ENCODE peak calls at places on chromosomes 2 and 18, in six cellular contexts. F is thoracic aorta, U is fibroblast of mammary gland, X is GM23338, L is bronchial epithelial cell, J is pancreas. S is an unnamed sample.

GRCh38 chr18:2406544-2406943 is 164.8 kb downstream of the METTL4 start:
- DNase-seq in F (no peak), U (peak; percentile 63), X (no peak), L (no peak), J (no peak), S (no peak)

GRCh38 chr18:32754508-32755263 is 18.1 kb downstream of the KLHL14 start:
- DNase-seq in F (no peak), U (no peak), X (peak; percentile 40), L (no peak), J (no peak), S (no peak)

GRCh38 chr2:9982248-9982647 is 30.8 kb downstream of the GRHL1 start:
- DNase-seq in F (no peak), U (peak; percentile 98), X (no peak), L (no peak), J (no peak), S (no peak)

GRCh38 chr2:234348081-234348480 is 148.8 kb downstream of the ARL4C start:
- DNase-seq in F (no peak), U (no peak), X (no peak), L (no peak), J (no peak), S (no peak)

GRCh38 chr2:240205348-240205747 is 64.9 kb upstream of the OTOS start:
- DNase-seq in F (no peak), U (peak; percentile 82), X (peak; percentile 36), L (peak; percentile 97), J (no peak), S (peak; percentile 85)

GRCh38 chr2:158994920-158995676 is 26.7 kb downstream of the TANC1 start:
- DNase-seq in F (no peak), U (peak; percentile 18), X (peak; percentile 11), L (no peak), J (no peak), S (no peak)

GRCh38 chr18:21309248-21309647 is 67.2 kb downstream of the GREB1L start:
- DNase-seq in F (no peak), U (no peak), X (no peak), L (no peak), J (no peak), S (no peak)

GRCh38 chr18:43596106-43596712 is 318.9 kb upstream of the SYT4 start:
- DNase-seq in F (no peak), U (peak; percentile 45), X (no peak), L (peak; percentile 52), J (no peak), S (no peak)

GRCh38 chr2:220891405-220891804 is 680.7 kb downstream of the EPHA4 start:
- DNase-seq in F (no peak), U (peak; percentile 77), X (peak; percentile 63), L (peak; percentile 94), J (no peak), S (no peak)

GRCh38 chr2:28034696-28035095 is 144.2 kb downstream of the BABAM2 start:
- DNase-seq in F (no peak), U (no peak), X (no peak), L (no peak), J (no peak), S (no peak)

GRCh38 chr2:9033385-9034175 is 30.1 kb upstream of the MBOAT2 start:
- DNase-seq in F (no peak), U (no peak), X (peak; percentile 58), L (no peak), J (no peak), S (no peak)

GRCh38 chr18:78507217-78507616 is 472.4 kb upstream of the SALL3 start:
- DNase-seq in F (no peak), U (no peak), X (no peak), L (no peak), J (no peak), S (no peak)

GRCh38 chr2:19819097-19820065 is 82.4 kb downstream of the TTC32 start:
- DNase-seq in F (no peak), U (peak; percentile 96), X (no peak), L (peak; percentile 92), J (no peak), S (no peak)

GRCh38 chr2:42888846-42889245 is 96.5 kb upstream of the HAAO start:
- DNase-seq in F (no peak), U (no peak), X (no peak), L (no peak), J (no peak), S (no peak)

GRCh38 chr2:42882756-42883155 is 90.4 kb upstream of the HAAO start:
- DNase-seq in F (no peak), U (no peak), X (no peak), L (no peak), J (no peak), S (no peak)

GRCh38 chr2:42893047-42893758 is 100.8 kb upstream of the HAAO start:
- DNase-seq in F (no peak), U (no peak), X (no peak), L (no peak), J (no peak), S (no peak)

GRCh38 chr2:42886921-42887320 is 94.5 kb upstream of the HAAO start:
- DNase-seq in F (no peak), U (peak; percentile 52), X (no peak), L (peak; percentile 38), J (peak; percentile 8), S (no peak)

GRCh38 chr2:42888321-42888720 is 95.9 kb upstream of the HAAO start:
- DNase-seq in F (no peak), U (no peak), X (no peak), L (no peak), J (peak; percentile 1), S (no peak)
- TF ChIP-seq CTCF in F (no peak), U (no peak), X (no peak), L (no peak), J (no peak), S (no peak)

GRCh38 chr2:186241874-186242273 is 244.2 kb upstream of the ZC3H15 start:
- DNase-seq in F (no peak), U (no peak), X (no peak), L (no peak), J (no peak), S (no peak)
- TF ChIP-seq CTCF in F (no peak), U (no peak), X (no peak), L (no peak), J (no peak), S (no peak)

DNA sequence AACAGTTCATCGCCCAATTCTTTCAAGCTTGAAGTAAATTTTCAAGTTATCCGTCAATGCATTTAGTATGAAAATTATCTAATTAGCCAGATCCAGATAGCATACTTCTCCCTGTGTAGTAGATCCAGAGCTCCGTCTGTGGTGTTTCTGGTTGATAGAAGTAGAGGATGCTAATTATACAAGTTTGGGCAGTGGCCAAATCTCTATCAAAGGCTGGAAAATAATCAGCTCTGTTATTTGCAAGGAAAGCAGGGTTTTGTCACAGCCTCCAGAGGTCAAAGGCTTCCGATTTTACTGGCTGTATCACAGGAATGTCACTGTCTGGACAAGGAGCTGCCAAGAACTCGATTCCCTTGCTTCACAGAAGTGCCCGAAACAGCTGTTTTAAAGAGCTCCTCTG is 28.6 kb downstream of the LRRC30 start:
- DNase-seq in F (no peak), U (no peak), X (no peak), L (no peak), J (no peak), S (no peak)
- TF ChIP-seq CTCF in F (no peak), U (no peak), X (no peak), L (no peak), J (no peak), S (no peak)

GRCh38 chr2:114170070-114170469 is 272.4 kb upstream of the DPP10 start:
- DNase-seq in F (no peak), U (no peak), X (no peak), L (peak; percentile 58), J (no peak), S (no peak)
- TF ChIP-seq CTCF in F (no peak), U (no peak), X (no peak), L (no peak), J (no peak), S (no peak)

GRCh38 chr2:120253021-120253882 is 600 bp downstream of the RALB start:
- DNase-seq in F (peak; percentile 25), U (peak; percentile 83), X (peak; percentile 75), L (peak; percentile 91), J (peak; percentile 75), S (peak; percentile 92)
- TF ChIP-seq CTCF in F (peak; percentile 42), U (peak; percentile 29), X (peak; percentile 45), L (peak; percentile 53), J (no peak), S (peak; percentile 46)

DNA sequence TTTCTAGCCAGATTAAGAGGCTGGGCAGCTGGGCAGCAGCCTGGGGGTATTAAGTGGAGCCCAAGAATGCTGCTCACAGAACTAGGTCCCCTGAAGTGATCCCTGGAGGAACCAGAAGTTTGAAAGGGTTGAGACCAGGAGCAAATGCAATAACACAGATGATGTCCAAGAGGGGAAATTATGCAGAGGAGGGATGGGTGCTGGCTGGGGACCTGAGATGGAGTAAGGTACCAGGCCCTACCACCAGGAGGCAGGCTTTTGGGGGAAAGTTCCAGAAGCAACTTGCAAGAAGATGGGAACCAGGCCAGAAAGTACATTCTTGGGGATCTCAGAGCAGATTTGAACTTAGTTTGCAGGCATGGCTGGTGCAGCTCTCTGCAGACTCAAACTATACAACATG is 175.1 kb downstream of the NCK2 start:
- DNase-seq in F (no peak), U (peak; percentile 60), X (peak; percentile 72), L (peak; percentile 39), J (no peak), S (no peak)
- TF ChIP-seq CTCF in F (peak; percentile 9), U (peak; percentile 55), X (peak; percentile 77), L (peak; percentile 66), J (no peak), S (peak; percentile 22)

DNA sequence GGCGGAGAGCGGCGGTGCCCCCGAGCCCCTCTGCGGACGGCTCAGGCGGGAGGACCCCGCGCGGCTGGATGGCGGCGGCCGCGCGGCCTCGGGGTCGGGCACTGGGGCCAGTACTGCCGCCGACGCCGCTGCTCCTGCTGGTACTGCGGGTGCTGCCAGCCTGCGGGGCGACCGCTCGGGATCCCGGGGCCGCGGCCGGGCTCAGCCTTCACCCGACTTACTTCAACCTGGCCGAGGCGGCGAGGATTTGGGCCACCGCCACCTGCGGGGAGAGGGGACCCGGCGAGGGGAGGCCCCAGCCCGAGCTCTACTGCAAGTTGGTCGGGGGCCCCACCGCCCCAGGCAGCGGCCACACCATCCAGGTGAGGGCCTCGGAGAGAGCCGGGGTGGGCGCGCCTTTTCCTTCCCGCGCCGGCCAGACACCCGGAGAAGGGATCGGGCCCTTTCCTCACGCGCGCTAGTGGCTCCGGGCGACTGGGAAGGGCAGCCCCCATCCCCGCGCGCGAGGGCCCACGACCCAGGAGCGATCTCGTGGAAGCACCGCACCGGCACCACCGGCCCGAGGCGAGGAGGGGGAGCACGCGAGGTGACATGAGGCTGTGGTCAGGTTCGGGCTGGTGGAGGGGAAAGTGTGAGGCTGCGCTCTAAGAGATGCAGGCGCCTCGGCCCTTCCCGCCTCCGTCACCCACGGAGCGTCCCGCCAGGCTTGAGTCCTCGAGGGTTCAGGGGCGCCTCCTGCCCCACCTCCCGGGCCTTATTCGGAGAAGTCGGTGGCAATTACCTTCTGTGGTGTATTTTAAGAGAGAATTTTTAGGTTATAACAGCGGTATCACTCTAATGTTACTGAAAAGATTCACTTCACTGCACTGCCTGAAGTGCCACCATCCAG is 607 bp downstream of the LAMA3 start:
- DNase-seq in F (no peak), U (no peak), X (peak; percentile 47), L (no peak), J (peak; percentile 26), S (peak; percentile 57)
- TF ChIP-seq CTCF in F (no peak), U (no peak), X (no peak), L (no peak), J (no peak), S (no peak)

DNA sequence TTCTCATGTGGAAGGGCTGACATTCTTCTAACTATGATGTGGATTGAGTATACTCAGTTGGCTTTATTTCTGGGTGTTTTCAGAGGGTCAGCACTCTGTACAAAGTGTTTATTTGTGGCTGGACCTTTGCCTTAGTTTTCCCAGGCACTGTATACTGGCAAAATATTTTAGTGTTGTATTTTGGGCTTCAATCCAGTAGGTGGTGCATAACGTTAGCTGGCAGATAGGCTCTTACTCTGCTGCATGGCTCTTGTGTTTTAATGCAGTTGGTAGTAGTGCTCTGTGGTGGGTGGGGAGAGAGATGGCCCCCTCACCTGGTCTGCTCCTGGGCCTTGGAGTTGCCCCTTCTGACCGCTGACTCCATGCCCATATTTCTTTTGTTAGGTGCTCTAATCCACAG is 75.6 kb upstream of the REG3A start:
- DNase-seq in F (no peak), U (no peak), X (peak; percentile 47), L (no peak), J (no peak), S (no peak)
- TF ChIP-seq CTCF in F (no peak), U (no peak), X (peak; percentile 80), L (no peak), J (no peak), S (no peak)